ENCODE peak calls at places on chromosomes 1 and 21, in ten cellular contexts. N, D, O, M, W, L, X, Y, P and K are unnamed samples. For H3K9me3, the result is how much of the 10 kb centered on the place peaks cover.

GRCh38 chr21:32826317-32827167 is 55.0 kb upstream of the PAXBP1 start:
- DNase-seq in D (peak), X (no peak), N (peak), P (peak), W (no peak), O (peak), L (no peak), Y (no peak), M (no peak), K (peak)

GRCh38 chr1:207205613-207206009 is 101.6 kb downstream of the C4BPA start:
- DNase-seq in M (no peak), N (no peak), Y (no peak), X (no peak), P (no peak), D (no peak), O (no peak), L (no peak), W (no peak), K (peak)

GRCh38 chr1:190104959-190105358 is 372.7 kb downstream of the BRINP3 start:
- DNase-seq in W (no peak), D (no peak), M (no peak), L (no peak), N (no peak), X (no peak), O (no peak), Y (no peak), P (no peak), K (no peak)

GRCh38 chr21:27572681-27573080 is 605.8 kb upstream of the ADAMTS5 start:
- DNase-seq in X (no peak), W (no peak), N (peak), D (no peak), Y (no peak), P (no peak), L (no peak), O (no peak), M (no peak), K (no peak)

GRCh38 chr1:84078108-84078823 is 65.8 kb upstream of the PRKACB start:
- DNase-seq in X (no peak), P (no peak), M (peak), W (peak), L (no peak), D (no peak), N (peak), O (no peak), Y (peak), K (peak)

GRCh38 chr21:44043613-44044012 is 31.5 kb downstream of the TRAPPC10 start:
- DNase-seq in Y (no peak), P (no peak), O (no peak), N (no peak), W (peak), D (no peak), L (no peak), M (no peak), X (no peak), K (no peak)

GRCh38 chr1:213374369-213374768 is 323.3 kb downstream of the RPS6KC1 start:
- DNase-seq in X (no peak), Y (peak), L (peak), W (no peak), D (peak), M (no peak), P (peak), O (peak), N (peak), K (peak)

GRCh38 chr1:17370618-17371017 is 1.4 kb upstream of the PADI6 start:
- DNase-seq in Y (no peak), X (no peak), D (no peak), O (peak), W (no peak), M (no peak), N (no peak), L (no peak), P (no peak), K (no peak)

GRCh38 chr21:43687566-43688395 is 28.4 kb downstream of the RRP1B start:
- DNase-seq in L (no peak), N (no peak), D (no peak), O (no peak), W (no peak), M (no peak), P (no peak), Y (no peak), X (no peak), K (no peak)

GRCh38 chr1:187384504-187384903 is 555.8 kb downstream of the PLA2G4A start:
- DNase-seq in N (no peak), P (no peak), L (no peak), D (no peak), M (no peak), W (no peak), O (no peak), X (no peak), Y (no peak), K (no peak)

DNA sequence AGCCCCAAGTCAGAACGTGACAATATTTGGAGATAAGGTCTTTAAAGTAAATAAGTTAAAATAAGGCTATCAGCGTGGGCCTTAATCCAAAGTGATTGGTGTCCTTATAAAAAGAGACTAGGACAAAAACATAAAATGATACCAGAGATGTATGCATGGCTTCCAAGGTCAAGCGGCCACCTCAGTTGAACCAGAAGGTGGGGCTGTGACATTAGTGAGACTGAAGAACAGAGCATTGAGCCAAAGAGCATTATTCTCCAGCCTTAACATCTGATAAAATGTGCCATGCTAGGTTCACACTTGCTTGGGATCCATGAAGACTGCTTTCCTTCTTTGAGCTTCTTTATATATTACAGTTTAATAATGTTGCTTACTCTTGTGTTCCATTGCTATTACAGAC is 554.6 kb downstream of the PLA2G4A start:
- DNase-seq in N (no peak), Y (no peak), M (no peak), O (no peak), D (no peak), L (no peak), X (no peak), W (no peak), P (peak), K (peak)
- TF ChIP-seq CTCF in N (no peak), Y (no peak), M (no peak), O (no peak), D (no peak), L (no peak), X (no peak), W (no peak), P (peak), K (peak)

GRCh38 chr21:34670220-34670961 is 1.6 kb downstream of the CLIC6 start:
- DNase-seq in W (no peak), O (no peak), Y (no peak), X (no peak), M (peak), L (no peak), N (peak), P (peak), D (peak), K (peak)
- H3K4me3 ChIP-seq in W (peak), O (no peak), Y (peak), X (peak), M (peak), L (peak), N (peak), P (peak), D (peak), K (peak)

GRCh38 chr21:45992311-45993209 is 11.0 kb downstream of the COL6A1 start:
- DNase-seq in X (no peak), P (no peak), Y (no peak), N (no peak), D (peak), O (no peak), W (peak), M (peak), L (peak), K (no peak)

GRCh38 chr21:45990741-45991605 is 9.4 kb downstream of the COL6A1 start:
- DNase-seq in D (peak), X (no peak), P (no peak), Y (no peak), W (peak), L (peak), O (no peak), N (no peak), M (peak), K (no peak)

GRCh38 chr21:45990049-45990711 is 8.6 kb downstream of the COL6A1 start:
- DNase-seq in X (no peak), W (peak), N (no peak), O (no peak), P (no peak), M (peak), D (peak), Y (no peak), L (no peak), K (no peak)

GRCh38 chr21:45993210-45994085 is 11.9 kb downstream of the COL6A1 start:
- DNase-seq in L (peak), N (no peak), O (no peak), M (peak), Y (no peak), P (no peak), X (no peak), D (peak), W (peak), K (no peak)

GRCh38 chr21:45991606-45992301 is 10.2 kb downstream of the COL6A1 start:
- DNase-seq in M (peak), D (no peak), N (no peak), Y (no peak), O (no peak), W (peak), L (peak), P (no peak), X (no peak), K (no peak)
- H3K9me3 ChIP-seq in M (under half), D (under half), N (under half), Y (under half), O (under half), W (under half), L (under half), P (under half), X (under half), K (under half)

DNA sequence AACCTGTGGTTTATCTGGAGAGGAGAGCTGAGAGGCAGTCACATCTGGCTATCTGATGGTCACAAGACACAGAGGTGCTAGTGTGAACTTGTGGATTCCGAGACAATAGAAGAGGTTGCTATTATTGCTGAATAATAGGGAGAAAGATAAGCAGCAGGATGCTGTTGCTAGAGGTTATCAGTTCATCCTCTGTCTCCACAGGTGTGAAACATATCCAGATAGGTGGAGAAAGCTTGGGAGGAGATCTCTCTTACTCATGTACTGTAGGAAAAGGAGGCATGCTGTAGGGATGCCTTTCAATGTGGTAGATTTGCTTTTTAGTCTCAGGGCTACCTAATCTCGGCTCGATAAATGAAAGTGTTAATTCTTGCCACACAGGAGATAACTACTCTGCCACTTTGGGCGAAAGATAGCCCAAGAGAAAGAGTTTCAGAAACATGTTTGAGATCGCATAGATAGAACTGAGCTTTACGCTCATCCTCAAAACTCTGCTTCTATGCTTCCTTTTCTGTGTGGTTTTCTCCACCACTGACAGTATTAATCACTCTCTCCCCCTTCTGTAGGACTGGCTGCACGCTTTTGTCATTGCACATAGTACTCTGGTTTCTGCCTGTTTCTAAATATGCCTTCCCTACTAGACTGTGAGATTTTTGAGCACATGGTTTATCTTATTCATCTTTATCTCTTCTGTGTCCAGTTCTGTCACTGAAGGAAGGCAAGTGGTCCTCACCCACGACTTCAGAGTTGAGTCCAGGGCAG is 36.7 kb upstream of the PLXNA2 start:
- DNase-seq in D (no peak), L (no peak), M (no peak), X (no peak), P (no peak), W (no peak), N (no peak), O (no peak), Y (no peak), K (no peak)
- TF ChIP-seq CTCF in D (no peak), L (no peak), M (no peak), X (no peak), P (no peak), W (no peak), N (no peak), O (no peak), Y (no peak), K (no peak)

DNA sequence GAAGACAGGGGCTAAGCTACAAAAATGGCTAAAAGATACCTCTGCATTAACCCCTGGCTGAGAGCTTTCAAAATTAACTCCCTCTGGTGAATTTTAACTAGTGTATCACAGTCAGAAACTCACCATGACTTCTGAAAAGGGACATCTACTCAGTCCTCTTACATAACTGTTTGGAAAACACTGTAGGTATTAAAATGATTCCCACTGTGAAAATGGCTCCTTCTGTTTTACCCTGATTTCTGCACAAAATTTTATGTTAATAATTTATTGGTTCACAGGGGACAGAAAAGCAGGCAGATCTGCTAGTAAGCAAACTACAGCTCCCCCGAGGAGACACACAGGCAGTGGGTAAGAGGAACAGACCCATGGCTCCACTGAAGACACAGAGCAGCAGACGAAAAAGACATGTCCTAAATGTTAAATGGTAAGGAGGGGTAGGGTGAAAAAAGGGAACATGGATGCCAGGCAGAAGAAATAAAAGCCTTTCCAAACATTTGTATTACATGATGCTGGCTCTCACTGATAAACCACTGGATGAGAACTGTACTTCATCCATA is 111.7 kb downstream of the SLC45A1 start:
- DNase-seq in X (no peak), W (no peak), Y (no peak), P (no peak), L (no peak), O (no peak), D (no peak), N (no peak), M (no peak), K (no peak)
- H3K4me3 ChIP-seq in X (no peak), W (no peak), Y (no peak), P (no peak), L (no peak), O (no peak), D (no peak), N (no peak), M (no peak), K (no peak)

GRCh38 chr1:3192359-3192758 is 123.4 kb downstream of the PRDM16 start:
- DNase-seq in X (no peak), D (no peak), N (no peak), W (no peak), L (no peak), Y (no peak), M (no peak), O (no peak), P (no peak), K (no peak)

GRCh38 chr1:3188150-3188971 is 119.4 kb downstream of the PRDM16 start:
- DNase-seq in N (no peak), D (peak), X (no peak), M (no peak), L (no peak), W (no peak), O (no peak), Y (no peak), P (no peak), K (no peak)

GRCh38 chr1:3187415-3188149 is 118.6 kb downstream of the PRDM16 start:
- DNase-seq in L (no peak), O (no peak), D (peak), M (no peak), N (no peak), P (no peak), Y (no peak), X (no peak), W (no peak), K (no peak)

GRCh38 chr1:3192825-3193224 is 123.8 kb downstream of the PRDM16 start:
- DNase-seq in W (no peak), M (no peak), L (no peak), O (no peak), Y (no peak), D (no peak), P (no peak), N (no peak), X (no peak), K (no peak)

DNA sequence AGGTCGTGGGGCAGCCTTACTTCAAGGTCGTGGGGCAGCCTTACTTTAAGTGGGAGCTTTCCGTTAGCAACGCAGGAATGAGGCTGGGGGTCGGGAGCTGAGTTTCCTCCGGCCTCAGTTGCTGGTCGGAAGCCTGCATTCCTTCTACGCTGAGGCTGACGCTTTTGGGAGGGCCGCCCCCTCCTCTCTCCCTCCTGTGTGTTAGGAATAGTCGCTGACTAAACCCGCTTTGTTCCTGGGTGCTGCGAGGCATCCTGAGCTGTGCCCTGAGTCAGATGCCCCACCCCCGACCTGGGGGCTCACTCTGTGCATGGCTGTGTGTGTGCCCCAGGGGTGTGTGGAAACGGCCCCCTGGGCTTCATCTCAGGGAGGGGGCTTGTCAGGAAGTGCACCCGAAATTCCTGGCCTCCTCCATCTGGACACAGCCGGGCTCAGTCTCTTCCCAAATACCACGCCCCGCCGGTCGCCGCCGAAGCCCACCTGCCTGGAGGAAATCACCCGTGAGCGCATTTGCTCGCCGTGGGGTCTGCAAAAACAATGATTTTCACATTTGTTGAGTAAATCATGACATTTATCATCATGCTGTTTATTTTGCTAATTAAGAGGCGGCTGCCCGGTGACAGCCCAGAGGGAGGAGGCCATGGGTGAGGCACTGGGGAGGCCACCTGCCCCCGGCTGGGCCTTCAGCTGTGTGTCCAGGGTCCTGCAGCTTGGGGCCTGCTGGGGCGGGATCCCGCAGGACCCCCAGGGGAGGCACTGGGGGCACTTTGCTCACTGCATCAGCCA is 121.4 kb downstream of the PRDM16 start:
- DNase-seq in M (peak), W (no peak), P (peak), D (no peak), N (no peak), X (no peak), L (no peak), Y (no peak), O (no peak), K (no peak)
- H3K9me3 ChIP-seq in M (under half), W (under half), P (under half), D (under half), N (under half), X (under half), L (under half), Y (under half), O (under half), K (under half)

GRCh38 chr1:217311766-217312165 is 319.1 kb downstream of the GPATCH2 start:
- DNase-seq in O (no peak), M (no peak), P (peak), L (no peak), D (no peak), X (no peak), W (no peak), Y (no peak), N (peak), K (peak)
- TF ChIP-seq CTCF in O (peak), M (no peak), P (peak), L (peak), D (no peak), X (no peak), W (no peak), Y (no peak), N (no peak), K (peak)

DNA sequence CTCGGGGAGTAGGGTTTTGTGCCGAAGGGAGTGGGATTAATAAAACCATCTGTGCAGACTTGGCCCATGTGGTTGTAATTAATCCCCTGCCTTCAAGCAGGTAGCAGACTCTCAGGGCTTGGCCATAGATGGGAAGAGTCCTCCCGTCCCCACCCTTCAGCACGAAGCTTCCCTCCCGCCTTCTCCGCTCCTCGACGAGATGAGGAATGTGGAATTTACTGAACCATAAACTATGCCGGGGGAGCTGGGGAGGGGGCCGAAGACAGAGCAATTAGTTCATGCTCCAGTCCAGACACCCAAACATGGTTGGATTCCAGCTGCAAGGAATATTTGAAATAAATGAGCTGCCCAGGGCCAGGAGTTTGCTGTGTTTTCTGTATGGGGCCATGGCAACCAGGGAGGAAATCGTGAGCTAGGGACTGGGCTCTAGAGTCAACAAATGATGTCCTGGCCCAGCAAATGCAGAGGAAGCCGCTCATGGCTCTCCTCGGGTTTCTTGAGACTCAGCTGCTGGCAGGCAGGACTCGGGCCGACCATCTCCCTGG is 78.8 kb downstream of the SPSB1 start:
- DNase-seq in W (no peak), L (peak), M (peak), O (no peak), X (no peak), N (peak), D (peak), P (peak), Y (no peak), K (peak)
- H3K4me3 ChIP-seq in W (no peak), L (no peak), M (no peak), O (no peak), X (no peak), N (no peak), D (no peak), P (no peak), Y (no peak), K (no peak)

DNA sequence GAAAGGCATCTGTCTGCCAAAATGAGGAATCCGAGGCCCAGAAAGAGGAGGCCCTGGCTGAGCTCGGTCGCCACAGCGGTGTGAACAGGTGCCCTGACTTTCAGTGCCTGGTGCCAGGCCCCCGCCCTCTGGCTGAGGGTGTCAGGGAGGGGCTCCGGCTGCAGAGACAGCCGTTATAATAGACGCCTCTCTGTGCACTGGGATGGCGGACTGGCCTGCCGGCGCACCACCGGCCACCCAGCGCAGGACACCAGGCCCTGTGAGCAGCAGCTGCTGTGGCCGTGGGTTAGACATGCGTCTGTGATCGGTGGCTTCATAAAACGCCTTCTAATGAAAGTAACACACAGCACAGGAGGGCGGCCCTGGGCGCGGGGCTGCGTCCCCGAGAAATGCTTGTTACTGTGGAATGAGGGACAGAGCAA is 51.4 kb upstream of the ACTRT2 start:
- DNase-seq in M (peak), Y (no peak), X (no peak), D (no peak), L (no peak), P (no peak), N (no peak), W (no peak), O (no peak), K (no peak)
- H3K9me3 ChIP-seq in M (under half), Y (under half), X (under half), D (under half), L (under half), P (under half), N (under half), W (under half), O (under half), K (under half)